ENCODE peak calls at places on chromosomes 7 and 10, in five cellular contexts. One of them, this sample, is unnamed.

GRCh38 chr7:7768977-7769376 is 50.6 kb upstream of the RPA3 start:
- DNase-seq in OCI-LY7: no peak
- DNase-seq in SK-N-SH: peak
- DNase-seq in PC-3: no peak
- DNase-seq in hepatocyte: no peak
- DNase-seq in this sample: no peak

GRCh38 chr10:123380491-123381085 is 226.4 kb downstream of the BUB3 start:
- DNase-seq in hepatocyte: peak
- DNase-seq in SK-N-SH: peak
- DNase-seq in PC-3: peak
- DNase-seq in OCI-LY7: no peak
- DNase-seq in this sample: peak

GRCh38 chr10:60536529-60537114 is 146.9 kb upstream of the ANK3 start:
- DNase-seq in SK-N-SH: no peak
- DNase-seq in OCI-LY7: no peak
- DNase-seq in hepatocyte: no peak
- DNase-seq in PC-3: peak
- DNase-seq in this sample: peak

GRCh38 chr7:74203157-74203556 is 6.6 kb upstream of the LAT2 start:
- DNase-seq in PC-3: peak
- DNase-seq in hepatocyte: peak
- DNase-seq in OCI-LY7: no peak
- DNase-seq in SK-N-SH: peak
- DNase-seq in this sample: peak

GRCh38 chr7:20385121-20385520 is 54.4 kb downstream of the ITGB8 start:
- DNase-seq in hepatocyte: no peak
- DNase-seq in SK-N-SH: no peak
- DNase-seq in OCI-LY7: no peak
- DNase-seq in PC-3: peak
- DNase-seq in this sample: peak

GRCh38 chr7:41855798-41856197 is 152.9 kb upstream of the INHBA start:
- DNase-seq in SK-N-SH: no peak
- DNase-seq in PC-3: no peak
- DNase-seq in OCI-LY7: no peak
- DNase-seq in hepatocyte: no peak
- DNase-seq in this sample: peak

GRCh38 chr10:62647375-62648092 is 157.0 kb upstream of the ADO start:
- DNase-seq in SK-N-SH: no peak
- DNase-seq in hepatocyte: no peak
- DNase-seq in OCI-LY7: no peak
- DNase-seq in PC-3: no peak
- DNase-seq in this sample: no peak

GRCh38 chr10:129814681-129815646 is 149.1 kb downstream of the EBF3 start:
- DNase-seq in PC-3: peak
- DNase-seq in SK-N-SH: no peak
- DNase-seq in hepatocyte: no peak
- DNase-seq in OCI-LY7: no peak
- DNase-seq in this sample: no peak

GRCh38 chr7:43438897-43439479 is 143.9 kb upstream of the STK17A start:
- DNase-seq in PC-3: no peak
- DNase-seq in SK-N-SH: no peak
- DNase-seq in OCI-LY7: no peak
- DNase-seq in hepatocyte: no peak
- DNase-seq in this sample: no peak

GRCh38 chr10:86711957-86712708 is 43.8 kb downstream of the LDB3 start:
- DNase-seq in SK-N-SH: peak
- DNase-seq in PC-3: no peak
- DNase-seq in hepatocyte: no peak
- DNase-seq in OCI-LY7: peak
- DNase-seq in this sample: no peak

GRCh38 chr7:122803323-122803722 is 82.9 kb downstream of the CADPS2 start:
- DNase-seq in hepatocyte: peak
- DNase-seq in PC-3: peak
- DNase-seq in OCI-LY7: peak
- DNase-seq in SK-N-SH: no peak
- DNase-seq in this sample: peak

GRCh38 chr10:132371641-132372081 is 25.3 kb upstream of the PWWP2B start:
- DNase-seq in OCI-LY7: peak
- DNase-seq in hepatocyte: no peak
- DNase-seq in SK-N-SH: no peak
- DNase-seq in PC-3: peak
- DNase-seq in this sample: peak

GRCh38 chr10:113132651-113133088 is 182.6 kb downstream of the TCF7L2 start:
- DNase-seq in hepatocyte: no peak
- DNase-seq in OCI-LY7: no peak
- DNase-seq in SK-N-SH: no peak
- DNase-seq in PC-3: no peak
- DNase-seq in this sample: peak

GRCh38 chr10:19247843-19248242 is 199.2 kb downstream of the MALRD1 start:
- DNase-seq in OCI-LY7: no peak
- DNase-seq in SK-N-SH: no peak
- DNase-seq in hepatocyte: no peak
- DNase-seq in PC-3: no peak
- DNase-seq in this sample: no peak

GRCh38 chr10:132708441-132708840 is 77.5 kb downstream of the NKX6-2 start:
- DNase-seq in hepatocyte: no peak
- DNase-seq in PC-3: no peak
- DNase-seq in SK-N-SH: no peak
- DNase-seq in OCI-LY7: no peak
- DNase-seq in this sample: no peak

GRCh38 chr10:92291921-92292860 is 1.2 kb downstream of the MARCHF5 start:
- DNase-seq in hepatocyte: peak
- DNase-seq in SK-N-SH: peak
- DNase-seq in OCI-LY7: peak
- DNase-seq in PC-3: peak
- DNase-seq in this sample: peak

GRCh38 chr7:52017802-52018679 is 701.4 kb upstream of the COBL start:
- DNase-seq in SK-N-SH: peak
- DNase-seq in PC-3: peak
- DNase-seq in hepatocyte: peak
- DNase-seq in OCI-LY7: peak
- DNase-seq in this sample: no peak

GRCh38 chr10:7480742-7481381 is 70.0 kb upstream of the SFMBT2 start:
- DNase-seq in hepatocyte: no peak
- DNase-seq in PC-3: no peak
- DNase-seq in SK-N-SH: no peak
- DNase-seq in OCI-LY7: peak
- DNase-seq in this sample: no peak

GRCh38 chr7:157378390-157378789 is 41.6 kb downstream of the DNAJB6 start:
- DNase-seq in PC-3: no peak
- DNase-seq in SK-N-SH: no peak
- DNase-seq in hepatocyte: no peak
- DNase-seq in OCI-LY7: no peak
- DNase-seq in this sample: no peak
- TF ChIP-seq EZH2phosphoT487 in PC-3: no peak
- TF ChIP-seq EZH2phosphoT487 in SK-N-SH: no peak
- TF ChIP-seq EZH2phosphoT487 in hepatocyte: no peak
- TF ChIP-seq EZH2phosphoT487 in OCI-LY7: no peak
- TF ChIP-seq EZH2phosphoT487 in this sample: no peak

DNA sequence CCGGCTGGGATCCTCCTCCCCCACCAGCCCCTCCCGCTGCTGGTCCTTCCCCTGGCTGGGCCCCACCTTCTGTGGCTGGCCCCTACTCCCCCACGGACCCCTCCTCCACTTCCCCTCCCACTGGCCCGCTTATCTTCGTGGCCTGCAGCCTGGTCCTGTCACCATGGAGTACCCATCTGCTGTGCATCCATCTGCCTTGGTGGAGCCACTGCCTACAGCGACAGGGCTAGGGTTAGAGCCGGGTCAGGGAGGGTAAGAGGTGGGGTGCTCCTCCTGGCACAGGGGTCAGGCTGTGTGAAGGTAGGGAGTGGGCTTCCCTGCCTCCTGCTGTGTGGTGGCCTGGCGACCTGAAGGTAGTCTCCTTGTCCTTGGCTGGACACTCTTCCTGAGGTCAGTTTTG is 5.2 kb downstream of the ADCY1 start:
- DNase-seq in PC-3: no peak
- DNase-seq in hepatocyte: no peak
- DNase-seq in SK-N-SH: peak
- DNase-seq in OCI-LY7: no peak
- DNase-seq in this sample: no peak
- TF ChIP-seq EZH2phosphoT487 in PC-3: no peak
- TF ChIP-seq EZH2phosphoT487 in hepatocyte: no peak
- TF ChIP-seq EZH2phosphoT487 in SK-N-SH: no peak
- TF ChIP-seq EZH2phosphoT487 in OCI-LY7: no peak
- TF ChIP-seq EZH2phosphoT487 in this sample: no peak

GRCh38 chr10:80552151-80552646 is 14.5 kb downstream of the SH2D4B start:
- DNase-seq in PC-3: no peak
- DNase-seq in OCI-LY7: no peak
- DNase-seq in SK-N-SH: no peak
- DNase-seq in hepatocyte: peak
- DNase-seq in this sample: no peak
- TF ChIP-seq EZH2phosphoT487 in PC-3: no peak
- TF ChIP-seq EZH2phosphoT487 in OCI-LY7: no peak
- TF ChIP-seq EZH2phosphoT487 in SK-N-SH: no peak
- TF ChIP-seq EZH2phosphoT487 in hepatocyte: no peak
- TF ChIP-seq EZH2phosphoT487 in this sample: no peak

GRCh38 chr10:79232864-79233263 is 114.4 kb upstream of the PPIF start:
- DNase-seq in PC-3: no peak
- DNase-seq in OCI-LY7: no peak
- DNase-seq in hepatocyte: no peak
- DNase-seq in SK-N-SH: no peak
- DNase-seq in this sample: no peak
- TF ChIP-seq EZH2phosphoT487 in PC-3: no peak
- TF ChIP-seq EZH2phosphoT487 in OCI-LY7: no peak
- TF ChIP-seq EZH2phosphoT487 in hepatocyte: no peak
- TF ChIP-seq EZH2phosphoT487 in SK-N-SH: no peak
- TF ChIP-seq EZH2phosphoT487 in this sample: no peak

GRCh38 chr7:94410471-94411466 is 16.1 kb downstream of the COL1A2 start:
- DNase-seq in SK-N-SH: peak
- DNase-seq in PC-3: no peak
- DNase-seq in OCI-LY7: peak
- DNase-seq in hepatocyte: no peak
- DNase-seq in this sample: peak
- TF ChIP-seq EZH2phosphoT487 in SK-N-SH: no peak
- TF ChIP-seq EZH2phosphoT487 in PC-3: no peak
- TF ChIP-seq EZH2phosphoT487 in OCI-LY7: no peak
- TF ChIP-seq EZH2phosphoT487 in hepatocyte: no peak
- TF ChIP-seq EZH2phosphoT487 in this sample: no peak

GRCh38 chr10:71260622-71261325 is 48.4 kb downstream of the UNC5B start:
- DNase-seq in hepatocyte: peak
- DNase-seq in OCI-LY7: no peak
- DNase-seq in SK-N-SH: no peak
- DNase-seq in PC-3: no peak
- DNase-seq in this sample: peak

GRCh38 chr10:71263376-71263775 is 51.0 kb downstream of the UNC5B start:
- DNase-seq in OCI-LY7: no peak
- DNase-seq in hepatocyte: no peak
- DNase-seq in SK-N-SH: no peak
- DNase-seq in PC-3: no peak
- DNase-seq in this sample: no peak

GRCh38 chr10:71262817-71263216 is 50.4 kb downstream of the UNC5B start:
- DNase-seq in hepatocyte: no peak
- DNase-seq in OCI-LY7: no peak
- DNase-seq in SK-N-SH: no peak
- DNase-seq in PC-3: no peak
- DNase-seq in this sample: no peak

GRCh38 chr10:71259815-71260501 is 47.6 kb downstream of the UNC5B start:
- DNase-seq in SK-N-SH: no peak
- DNase-seq in hepatocyte: no peak
- DNase-seq in OCI-LY7: no peak
- DNase-seq in PC-3: no peak
- DNase-seq in this sample: peak

DNA sequence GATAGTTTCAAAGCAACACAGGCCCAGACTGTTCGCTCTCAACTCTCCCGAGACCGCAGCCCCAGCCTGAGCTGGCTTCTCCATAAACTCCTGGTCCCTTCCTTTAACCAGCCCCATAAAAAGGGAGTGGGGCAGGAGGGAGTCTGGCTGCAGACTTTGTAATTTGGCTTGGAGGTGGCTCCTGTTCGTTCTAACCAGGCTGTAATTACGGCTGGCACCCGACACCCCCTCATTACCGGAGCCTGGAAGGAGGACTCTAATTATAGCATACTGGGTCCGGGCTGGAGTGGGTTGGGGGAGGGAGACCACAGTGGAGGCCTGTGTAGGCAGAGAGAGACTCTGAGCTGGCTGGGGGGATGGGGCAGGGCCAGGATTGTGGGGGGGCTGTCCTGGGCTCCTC is 49.7 kb downstream of the UNC5B start:
- DNase-seq in hepatocyte: no peak
- DNase-seq in PC-3: no peak
- DNase-seq in SK-N-SH: no peak
- DNase-seq in OCI-LY7: no peak
- DNase-seq in this sample: no peak
- TF ChIP-seq EZH2phosphoT487 in hepatocyte: no peak
- TF ChIP-seq EZH2phosphoT487 in PC-3: no peak
- TF ChIP-seq EZH2phosphoT487 in SK-N-SH: no peak
- TF ChIP-seq EZH2phosphoT487 in OCI-LY7: no peak
- TF ChIP-seq EZH2phosphoT487 in this sample: no peak

DNA sequence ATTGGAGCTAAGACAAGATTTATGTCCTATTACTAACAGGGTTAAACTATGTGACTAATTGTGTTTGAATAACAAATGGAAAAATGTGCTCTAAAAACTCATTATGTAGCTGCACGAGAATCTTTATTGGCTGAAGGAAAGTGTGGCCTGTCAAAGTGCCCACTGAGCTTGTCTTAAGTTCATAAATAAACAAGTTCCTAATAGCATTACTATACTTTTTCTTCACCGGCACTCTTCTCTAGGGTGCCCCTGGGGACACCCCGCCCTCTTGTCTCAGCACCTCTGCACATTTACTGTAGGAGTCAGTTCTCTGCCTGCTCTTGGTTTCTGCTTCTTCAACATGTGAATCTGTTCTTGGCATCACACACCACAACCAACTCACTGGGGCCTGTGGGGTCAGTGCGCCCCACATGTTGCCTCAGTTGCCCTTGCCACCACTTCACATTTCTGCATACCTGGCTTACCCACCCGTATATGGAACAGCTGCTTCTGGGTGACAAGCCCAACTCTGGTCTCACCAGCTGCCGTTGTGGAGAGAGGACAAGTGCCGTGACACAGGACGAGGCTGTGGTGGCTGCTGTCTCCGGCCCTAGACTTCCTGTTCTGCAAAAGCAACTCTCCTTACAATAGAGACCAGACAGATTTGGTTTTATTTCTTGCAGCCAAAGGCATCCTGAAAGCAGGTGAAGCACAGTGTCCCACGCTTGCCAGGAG is 96.3 kb upstream of the DDC start:
- DNase-seq in PC-3: no peak
- DNase-seq in OCI-LY7: peak
- DNase-seq in hepatocyte: no peak
- DNase-seq in SK-N-SH: no peak
- DNase-seq in this sample: no peak
- TF ChIP-seq EZH2phosphoT487 in PC-3: no peak
- TF ChIP-seq EZH2phosphoT487 in OCI-LY7: no peak
- TF ChIP-seq EZH2phosphoT487 in hepatocyte: no peak
- TF ChIP-seq EZH2phosphoT487 in SK-N-SH: no peak
- TF ChIP-seq EZH2phosphoT487 in this sample: no peak

This sample was measured in GM23248.